ENCODE peak calls at places on chromosome 1, in eight cellular contexts. P is fibroblast of lung, I is HCT116, O is IMR-90, N is colonic mucosa, T is mammary epithelial cell, E is K562, S is GM12878. G is an unnamed sample.

GRCh38 chr1:36224537-36225297 is 474 bp downstream of the THRAP3 start:
- DNase-seq in P (peak), I (peak), O (peak), N (peak), T (peak), E (no peak), S (no peak), G (peak)

GRCh38 chr1:172499636-172500141 is 33.3 kb upstream of the SUCO start:
- DNase-seq in P (no peak), I (peak), O (no peak), N (peak), T (peak), E (no peak), S (no peak), G (no peak)

GRCh38 chr1:214854126-214854875 is 228.2 kb upstream of the KCNK2 start:
- DNase-seq in P (peak), I (no peak), O (peak), N (no peak), T (no peak), E (no peak), S (no peak), G (no peak)

GRCh38 chr1:79773385-79773784 is 766.9 kb upstream of the ADGRL4 start:
- DNase-seq in P (no peak), I (no peak), O (no peak), N (no peak), T (no peak), E (no peak), S (no peak), G (no peak)

GRCh38 chr1:75136158-75136815 is 2.1 kb downstream of the LHX8 start:
- DNase-seq in P (no peak), I (no peak), O (no peak), N (no peak), T (no peak), E (no peak), S (no peak), G (peak)

GRCh38 chr1:234139966-234140365 is 233.3 kb upstream of the COA6 start:
- DNase-seq in P (peak), I (no peak), O (peak), N (no peak), T (peak), E (no peak), S (no peak), G (no peak)

GRCh38 chr1:11692899-11693590 is 1.5 kb downstream of the DRAXIN start:
- DNase-seq in P (peak), I (peak), O (peak), N (peak), T (peak), E (peak), S (no peak), G (no peak)

GRCh38 chr1:107277022-107277421 is 136.2 kb downstream of the NTNG1 start:
- DNase-seq in P (peak), I (no peak), O (peak), N (peak), T (peak), E (no peak), S (no peak), G (peak)

GRCh38 chr1:96978867-96979266 is 257.3 kb downstream of the PTBP2 start:
- DNase-seq in P (no peak), I (no peak), O (no peak), N (no peak), T (no peak), E (no peak), S (no peak), G (no peak)

GRCh38 chr1:23804183-23804582 is 3.6 kb upstream of the GALE start:
- DNase-seq in P (no peak), I (no peak), O (no peak), N (no peak), T (no peak), E (peak), S (no peak), G (no peak)

GRCh38 chr1:150257624-150258274 is at the start of gene CA14:
- DNase-seq in P (no peak), I (no peak), O (no peak), N (no peak), T (no peak), E (peak), S (no peak), G (peak)

GRCh38 chr1:192768463-192768862 is 40.4 kb upstream of the RGS2 start:
- DNase-seq in P (no peak), I (no peak), O (no peak), N (no peak), T (no peak), E (no peak), S (no peak), G (no peak)

GRCh38 chr1:74505889-74506288 is 6.5 kb downstream of the LRRC53 start:
- DNase-seq in P (no peak), I (no peak), O (no peak), N (no peak), T (no peak), E (no peak), S (no peak), G (no peak)

GRCh38 chr1:182617734-182618288 is 13.6 kb upstream of the RGS16 start:
- DNase-seq in P (peak), I (peak), O (peak), N (no peak), T (peak), E (no peak), S (no peak), G (no peak)

GRCh38 chr1:94408104-94408503 is 10.1 kb upstream of the ABCD3 start:
- DNase-seq in P (no peak), I (no peak), O (no peak), N (no peak), T (no peak), E (no peak), S (no peak), G (no peak)

GRCh38 chr1:199170711-199171110 is 531.9 kb downstream of the PTPRC start:
- DNase-seq in P (no peak), I (no peak), O (peak), N (no peak), T (peak), E (no peak), S (no peak), G (no peak)

GRCh38 chr1:41504126-41505035 is 19.9 kb upstream of the EDN2 start:
- DNase-seq in P (peak), I (peak), O (peak), N (no peak), T (peak), E (no peak), S (no peak), G (no peak)

GRCh38 chr1:32341186-32341757 is 5.2 kb upstream of the MARCKSL1 start:
- DNase-seq in P (no peak), I (no peak), O (no peak), N (no peak), T (no peak), E (no peak), S (no peak), G (no peak)

GRCh38 chr1:166811691-166812090 is 27.6 kb upstream of the POGK start:
- DNase-seq in P (no peak), I (no peak), O (peak), N (no peak), T (no peak), E (no peak), S (no peak), G (no peak)

GRCh38 chr1:192610114-192610958 is 25.6 kb upstream of the RGS13 start:
- DNase-seq in P (peak), I (peak), O (peak), N (no peak), T (no peak), E (no peak), S (no peak), G (no peak)

GRCh38 chr1:41394918-41395598 is 33.8 kb downstream of the FOXO6 start:
- DNase-seq in P (no peak), I (no peak), O (no peak), N (no peak), T (peak), E (peak), S (no peak), G (peak)

GRCh38 chr1:156726549-156727226 is 1.6 kb upstream of the METTL25B start:
- DNase-seq in P (peak), I (peak), O (peak), N (peak), T (peak), E (peak), S (no peak), G (no peak)

GRCh38 chr1:29503441-29503840 is 267.1 kb downstream of the PTPRU start:
- DNase-seq in P (no peak), I (no peak), O (no peak), N (no peak), T (no peak), E (no peak), S (no peak), G (no peak)

GRCh38 chr1:50369830-50370229 is 53.4 kb downstream of the DMRTA2 start:
- DNase-seq in P (no peak), I (no peak), O (no peak), N (no peak), T (peak), E (no peak), S (no peak), G (no peak)

GRCh38 chr1:165392634-165393571 is 36.4 kb upstream of the LMX1A start:
- DNase-seq in P (peak), I (peak), O (peak), N (peak), T (peak), E (peak), S (peak), G (peak)
- H3K9ac ChIP-seq in P (no peak), I (no peak), O (no peak), N (no peak), T (no peak), E (no peak), S (no peak), G (no peak)

GRCh38 chr1:209585672-209586071 is 2.2 kb downstream of the CAMK1G start:
- DNase-seq in P (peak), I (no peak), O (no peak), N (peak), T (no peak), E (no peak), S (no peak), G (no peak)

GRCh38 chr1:209586341-209586740 is 2.8 kb downstream of the CAMK1G start:
- DNase-seq in P (no peak), I (no peak), O (no peak), N (no peak), T (no peak), E (no peak), S (no peak), G (no peak)

GRCh38 chr1:209583408-209583807 is at the start of gene CAMK1G:
- DNase-seq in P (peak), I (no peak), O (peak), N (no peak), T (no peak), E (no peak), S (no peak), G (peak)

GRCh38 chr1:209584186-209584776 is 767 bp downstream of the CAMK1G start:
- DNase-seq in P (peak), I (no peak), O (no peak), N (no peak), T (no peak), E (no peak), S (no peak), G (no peak)

DNA sequence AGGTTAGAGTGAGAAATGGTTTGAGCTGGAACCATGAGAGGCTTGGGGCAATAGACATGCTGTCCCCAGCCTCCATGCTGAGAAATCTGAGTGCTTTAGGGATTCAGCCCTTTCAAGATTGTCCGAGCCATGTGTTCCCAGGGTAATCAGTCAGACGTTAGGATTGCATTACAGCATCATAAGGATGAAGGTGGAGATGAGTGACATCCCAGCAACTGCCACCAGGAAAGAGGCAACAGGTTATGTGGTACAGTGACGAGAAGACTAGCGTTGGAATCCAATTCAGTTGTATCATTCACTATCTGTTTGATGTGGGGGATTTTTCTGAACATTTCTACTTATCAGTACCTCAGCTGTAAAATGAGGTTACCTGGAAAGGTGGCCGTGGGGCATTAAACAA is 1.7 kb downstream of the CAMK1G start:
- DNase-seq in P (no peak), I (no peak), O (no peak), N (no peak), T (no peak), E (no peak), S (no peak), G (no peak)
- H3K4me3 ChIP-seq in P (no peak), I (no peak), O (no peak), N (no peak), T (no peak), E (no peak), S (no peak), G (no peak)

DNA sequence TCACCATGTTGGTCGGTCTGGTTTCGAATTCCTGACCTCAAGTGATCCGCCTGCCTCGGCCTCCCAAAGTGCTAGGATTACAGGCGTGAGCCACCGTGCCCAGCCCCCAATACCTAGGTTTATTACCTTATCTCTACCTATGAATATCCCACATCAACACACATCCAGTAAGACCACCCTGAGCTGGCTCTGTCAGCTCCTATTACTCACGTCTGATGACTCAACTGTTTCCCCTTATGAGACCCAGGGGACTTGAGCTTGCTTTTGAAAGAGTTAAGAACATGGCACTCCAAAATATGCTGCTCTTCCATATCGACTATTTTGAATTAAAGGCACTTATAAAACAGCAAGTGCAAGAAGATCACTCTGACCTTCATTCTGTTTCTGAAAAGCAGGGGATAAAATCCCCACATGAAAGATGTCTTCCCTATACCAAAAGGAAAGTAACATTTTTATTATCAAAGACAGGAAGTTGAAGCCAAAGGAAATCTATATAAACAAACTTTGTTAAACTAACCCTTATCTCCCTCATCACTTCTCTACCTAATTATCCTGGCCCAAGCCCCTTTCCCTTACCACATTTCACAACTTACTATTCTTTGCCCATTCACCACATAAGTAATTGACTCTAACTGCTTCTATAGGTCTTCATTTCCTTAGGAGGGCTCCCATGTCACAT is 41.3 kb upstream of the OSBPL9 start:
- DNase-seq in P (peak), I (no peak), O (peak), N (no peak), T (no peak), E (no peak), S (no peak), G (no peak)
- H3K9ac ChIP-seq in P (no peak), I (no peak), O (no peak), N (no peak), T (no peak), E (no peak), S (no peak), G (no peak)

GRCh38 chr1:154502066-154502741 is at the start of the genes SHE and TDRD10:
- DNase-seq in P (no peak), I (no peak), O (no peak), N (no peak), T (no peak), E (no peak), S (no peak), G (no peak)
- H3K4me3 ChIP-seq in P (no peak), I (no peak), O (peak), N (peak), T (peak), E (no peak), S (no peak), G (peak)

GRCh38 chr1:184685116-184685515 is 69.5 kb downstream of the EDEM3 start:
- DNase-seq in P (no peak), I (no peak), O (no peak), N (no peak), T (no peak), E (no peak), S (peak), G (no peak)
- H3K9ac ChIP-seq in P (no peak), I (no peak), O (no peak), N (no peak), T (no peak), E (no peak), S (no peak), G (no peak)

GRCh38 chr1:153546371-153546770 is 765 bp upstream of the S100A4 start:
- DNase-seq in P (no peak), I (no peak), O (no peak), N (no peak), T (no peak), E (no peak), S (no peak), G (no peak)

GRCh38 chr1:153544453-153545066 is 1.0 kb downstream of the S100A4 start:
- DNase-seq in P (no peak), I (no peak), O (no peak), N (no peak), T (no peak), E (no peak), S (no peak), G (no peak)

GRCh38 chr1:153546796-153547559 is 1.4 kb upstream of the S100A4 start:
- DNase-seq in P (no peak), I (no peak), O (no peak), N (no peak), T (peak), E (no peak), S (no peak), G (no peak)

GRCh38 chr1:153543738-153544135 is 1.9 kb downstream of the S100A4 start:
- DNase-seq in P (no peak), I (no peak), O (no peak), N (no peak), T (no peak), E (no peak), S (no peak), G (no peak)

DNA sequence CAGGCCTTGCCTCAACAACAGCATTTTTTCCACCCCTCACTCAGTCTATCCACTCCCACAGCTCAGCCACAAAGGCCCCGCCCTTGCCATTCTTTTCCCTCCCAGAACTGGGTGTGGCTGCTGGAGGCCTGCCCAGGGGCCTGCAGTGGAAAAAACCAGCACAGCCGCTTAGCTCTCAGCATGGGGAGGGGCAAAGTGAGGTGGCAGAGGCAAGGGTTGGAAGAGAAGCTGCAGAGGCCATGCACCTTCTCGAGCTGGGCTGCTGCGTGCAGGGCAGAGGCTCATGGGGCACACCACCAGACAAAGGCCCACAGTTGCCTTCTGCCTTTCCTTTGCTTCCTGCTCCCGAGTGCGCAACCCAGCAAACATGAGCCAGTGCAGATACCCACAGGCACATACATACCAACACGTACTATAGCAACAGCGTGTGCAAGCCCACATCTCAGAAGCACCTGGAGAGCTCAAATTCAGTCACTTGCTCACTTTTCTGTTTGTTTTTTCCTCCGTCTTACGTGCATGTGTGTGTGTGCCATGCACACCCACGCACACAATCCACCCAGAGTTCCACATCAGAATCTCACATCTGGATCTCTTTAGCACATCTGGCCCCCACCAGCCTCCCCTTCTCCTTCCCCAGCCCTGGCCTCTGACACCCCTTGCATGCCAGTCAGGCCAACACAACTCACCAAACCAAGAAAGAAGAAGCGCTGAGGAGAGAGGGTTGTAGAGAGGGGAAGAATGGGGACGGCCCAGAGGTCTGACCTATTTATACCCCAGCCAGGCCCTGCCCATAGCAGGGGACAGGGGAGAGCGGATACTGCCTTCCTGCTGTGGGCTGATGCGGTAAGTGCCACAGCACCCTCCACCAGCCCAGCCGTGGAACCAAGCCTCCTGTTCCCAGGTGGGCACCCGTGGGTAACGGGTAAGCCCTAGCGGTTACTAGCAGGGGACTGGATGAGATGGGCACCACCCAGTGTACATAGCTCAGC is at the start of gene S100A4:
- DNase-seq in P (peak), I (peak), O (peak), N (peak), T (peak), E (peak), S (peak), G (peak)
- H3K4me3 ChIP-seq in P (peak), I (peak), O (no peak), N (peak), T (no peak), E (no peak), S (no peak), G (no peak)

DNA sequence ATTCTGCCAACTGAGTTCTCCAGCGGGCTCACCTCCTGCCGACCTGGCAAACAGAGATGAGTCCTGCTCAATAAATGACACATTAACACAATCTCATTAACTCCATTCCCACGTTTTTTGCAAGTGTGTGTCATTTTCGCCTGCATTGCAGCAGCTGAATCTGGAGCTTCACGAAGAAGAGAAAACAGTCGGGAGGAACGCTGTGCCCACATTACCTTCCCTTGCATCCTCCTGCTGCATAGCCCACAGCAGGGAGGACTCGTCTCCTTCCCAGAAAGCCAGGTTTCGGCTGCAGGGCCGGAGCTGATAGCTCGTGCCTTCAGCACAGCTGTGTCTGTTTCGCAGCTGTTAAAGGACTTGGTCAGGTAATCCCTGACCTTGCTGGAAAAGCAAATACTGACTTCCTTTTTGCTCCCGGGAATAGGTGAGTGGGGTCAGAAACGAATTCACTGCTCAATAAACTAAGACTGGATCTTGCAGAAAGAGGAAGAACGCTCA is 33.2 kb downstream of the KANK4 start:
- DNase-seq in P (no peak), I (no peak), O (no peak), N (peak), T (peak), E (no peak), S (no peak), G (no peak)
- H3K9ac ChIP-seq in P (no peak), I (no peak), O (no peak), N (peak), T (no peak), E (no peak), S (no peak), G (no peak)

GRCh38 chr1:174797398-174797797 is 202.3 kb upstream of the CACYBP start:
- DNase-seq in P (no peak), I (no peak), O (no peak), N (no peak), T (no peak), E (no peak), S (no peak), G (no peak)

GRCh38 chr1:174795806-174796205 is 203.9 kb upstream of the CACYBP start:
- DNase-seq in P (no peak), I (no peak), O (peak), N (no peak), T (peak), E (no peak), S (no peak), G (no peak)

GRCh38 chr1:174800221-174800791 is 199.4 kb upstream of the CACYBP start:
- DNase-seq in P (no peak), I (no peak), O (peak), N (peak), T (peak), E (no peak), S (no peak), G (peak)

GRCh38 chr1:174800951-174801350 is 198.8 kb upstream of the CACYBP start:
- DNase-seq in P (no peak), I (no peak), O (no peak), N (no peak), T (no peak), E (no peak), S (no peak), G (no peak)

GRCh38 chr1:174799136-174799479 is 200.6 kb upstream of the CACYBP start:
- DNase-seq in P (no peak), I (no peak), O (no peak), N (no peak), T (no peak), E (no peak), S (no peak), G (no peak)
- H3K4me3 ChIP-seq in P (peak), I (no peak), O (no peak), N (peak), T (no peak), E (no peak), S (peak), G (peak)